ENCODE peak calls at places on chromosomes 3 and 15, in six cellular contexts. W, Y, K, Q, L and H are unnamed samples.

GRCh38 chr15:82540055-82540983 is at the start of gene RPS17:
- DNase-seq in W (peak; percentile 91), Y (peak; percentile 99), K (peak; percentile 99), Q (no peak), L (no peak), H (peak; percentile 96)

GRCh38 chr3:140809326-140809725 is 131.5 kb downstream of the TRIM42 start:
- DNase-seq in W (no peak), Y (no peak), K (no peak), Q (no peak), L (no peak), H (no peak)

GRCh38 chr3:183812746-183813445 is 12.5 kb downstream of the MAP6D1 start:
- DNase-seq in W (no peak), Y (no peak), K (no peak), Q (peak; percentile 52), L (peak; percentile 56), H (no peak)

GRCh38 chr3:142281474-142281873 is 56.1 kb upstream of the GK5 start:
- DNase-seq in W (no peak), Y (no peak), K (no peak), Q (no peak), L (no peak), H (no peak)

GRCh38 chr3:140972833-140973232 is 31.2 kb downstream of the SLC25A36 start:
- DNase-seq in W (no peak), Y (no peak), K (no peak), Q (peak; percentile 16), L (no peak), H (no peak)

GRCh38 chr3:123155471-123156011 is 46.2 kb upstream of the SEC22A start:
- DNase-seq in W (no peak), Y (no peak), K (no peak), Q (no peak), L (no peak), H (no peak)

GRCh38 chr3:185823280-185824044 is 1.4 kb downstream of the IGF2BP2 start:
- DNase-seq in W (no peak), Y (peak; percentile 56), K (peak; percentile 66), Q (peak; percentile 36), L (peak; percentile 9), H (peak; percentile 37)

GRCh38 chr15:50881121-50882048 is 27.1 kb upstream of the AP4E1 start:
- DNase-seq in W (no peak), Y (peak; percentile 11), K (no peak), Q (peak; percentile 25), L (no peak), H (no peak)

GRCh38 chr3:10343526-10343925 is 22.6 kb upstream of the SEC13 start:
- DNase-seq in W (no peak), Y (no peak), K (no peak), Q (no peak), L (no peak), H (no peak)

GRCh38 chr3:119237299-119237698 is 3.4 kb downstream of the B4GALT4 start:
- DNase-seq in W (no peak), Y (no peak), K (no peak), Q (no peak), L (no peak), H (no peak)

GRCh38 chr3:155411500-155412223 is 118.2 kb upstream of the STRIT1 start:
- DNase-seq in W (no peak), Y (peak; percentile 19), K (no peak), Q (no peak), L (no peak), H (no peak)

GRCh38 chr3:93992211-93992610 is 12.3 kb downstream of the ARL13B start:
- DNase-seq in W (no peak), Y (no peak), K (no peak), Q (peak; percentile 5), L (no peak), H (no peak)

GRCh38 chr15:63990449-63990848 is 55.8 kb downstream of the DAPK2 start:
- DNase-seq in W (no peak), Y (no peak), K (no peak), Q (no peak), L (no peak), H (no peak)

GRCh38 chr3:182786564-182787196 is 6.6 kb upstream of the ATP11B start:
- DNase-seq in W (no peak), Y (no peak), K (no peak), Q (no peak), L (no peak), H (no peak)

GRCh38 chr15:101014921-101015841 is 96.0 kb downstream of the LRRK1 start:
- DNase-seq in W (peak; percentile 32), Y (peak; percentile 84), K (peak; percentile 82), Q (peak; percentile 71), L (no peak), H (peak; percentile 89)

GRCh38 chr15:42918047-42918446 is 2.5 kb downstream of the TTBK2 start:
- DNase-seq in W (no peak), Y (peak; percentile 15), K (no peak), Q (no peak), L (no peak), H (no peak)

GRCh38 chr3:16724487-16724886 is 119.3 kb upstream of the DAZL start:
- DNase-seq in W (no peak), Y (no peak), K (no peak), Q (no peak), L (no peak), H (no peak)

GRCh38 chr15:86439614-86440013 is 359.9 kb downstream of the AGBL1 start:
- DNase-seq in W (no peak), Y (no peak), K (no peak), Q (no peak), L (peak; percentile 2), H (no peak)

GRCh38 chr15:43285609-43286037 is 18.9 kb upstream of the TGM5 start:
- DNase-seq in W (peak; percentile 56), Y (peak; percentile 68), K (peak; percentile 69), Q (peak; percentile 80), L (peak; percentile 81), H (peak; percentile 30)

GRCh38 chr15:29270169-29270955 is 740 bp upstream of the NSMCE3 start:
- DNase-seq in W (no peak), Y (peak; percentile 22), K (no peak), Q (peak; percentile 43), L (no peak), H (no peak)

GRCh38 chr15:56741541-56741940 is 8.2 kb upstream of the ZNF280D start:
- DNase-seq in W (no peak), Y (no peak), K (no peak), Q (no peak), L (no peak), H (no peak)

GRCh38 chr3:143362115-143362992 is 242.8 kb downstream of the CHST2 start:
- DNase-seq in W (no peak), Y (no peak), K (no peak), Q (no peak), L (no peak), H (no peak)

GRCh38 chr15:60798821-60799220 is 319.9 kb upstream of the ICE2 start:
- DNase-seq in W (no peak), Y (peak; percentile 81), K (no peak), Q (no peak), L (no peak), H (no peak)

GRCh38 chr3:160921020-160921635 is 165.1 kb downstream of the PPM1L start:
- DNase-seq in W (peak; percentile 21), Y (peak; percentile 6), K (peak; percentile 39), Q (peak; percentile 59), L (peak; percentile 45), H (peak; percentile 39)

GRCh38 chr3:58638586-58638985 is 28.0 kb downstream of the FAM3D start:
- DNase-seq in W (no peak), Y (no peak), K (no peak), Q (no peak), L (no peak), H (no peak)

GRCh38 chr3:187519428-187519890 is 150.7 kb downstream of the SST start:
- DNase-seq in W (no peak), Y (no peak), K (no peak), Q (no peak), L (no peak), H (no peak)

GRCh38 chr3:44893097-44893496 is 18.7 kb downstream of the TGM4 start:
- DNase-seq in W (no peak), Y (no peak), K (no peak), Q (no peak), L (no peak), H (no peak)